ENCODE peak calls at places on chromosome 15, in five cellular contexts. C is uterus, W is IMR-90, N is ovary, Y is heart left ventricle. S is an unnamed sample. For H3K27me3, the result is how much of the 10 kb centered on the place peaks cover.

GRCh38 chr15:31024979-31025378 is 33.6 kb upstream of the MTMR10 start:
- DNase-seq in C (no peak), W (peak), N (no peak), Y (no peak), S (no peak)

GRCh38 chr15:84807228-84807627 is 9.9 kb upstream of the ALPK3 start:
- DNase-seq in C (no peak), W (no peak), N (no peak), Y (no peak), S (no peak)

GRCh38 chr15:86540840-86541467 is 461.3 kb downstream of the AGBL1 start:
- DNase-seq in C (no peak), W (no peak), N (no peak), Y (no peak), S (no peak)

GRCh38 chr15:69104050-69104750 is 56.2 kb upstream of the GLCE start:
- DNase-seq in C (no peak), W (no peak), N (no peak), Y (no peak), S (no peak)

GRCh38 chr15:79593119-79593869 is 161.2 kb downstream of the MINAR1 start:
- DNase-seq in C (no peak), W (peak), N (no peak), Y (no peak), S (no peak)

GRCh38 chr15:51095681-51096331 is 1.1 kb upstream of the TNFAIP8L3 start:
- DNase-seq in C (no peak), W (no peak), N (no peak), Y (no peak), S (no peak)

GRCh38 chr15:80132382-80132781 is 20.4 kb upstream of the FAH start:
- DNase-seq in C (no peak), W (no peak), N (no peak), Y (no peak), S (no peak)

GRCh38 chr15:93028111-93028631 is 60.8 kb downstream of the RGMA start:
- DNase-seq in C (no peak), W (no peak), N (no peak), Y (no peak), S (no peak)

GRCh38 chr15:69983696-69984265 is 113.9 kb downstream of the TLE3 start:
- DNase-seq in C (no peak), W (no peak), N (no peak), Y (no peak), S (no peak)

GRCh38 chr15:46127361-46127874 is 492.6 kb downstream of the SQOR start:
- DNase-seq in C (no peak), W (peak), N (no peak), Y (no peak), S (no peak)

GRCh38 chr15:66907826-66908502 is 157.4 kb upstream of the SMAD3 start:
- DNase-seq in C (no peak), W (peak), N (no peak), Y (peak), S (no peak)

GRCh38 chr15:77869021-77869895 is 208.3 kb downstream of the TBC1D2B start:
- DNase-seq in C (no peak), W (no peak), N (no peak), Y (no peak), S (no peak)

GRCh38 chr15:84689858-84690257 is 26.1 kb downstream of the SEC11A start:
- DNase-seq in C (no peak), W (no peak), N (no peak), Y (no peak), S (no peak)

GRCh38 chr15:84761534-84762190 is 13.3 kb downstream of the ZNF592 start:
- DNase-seq in C (no peak), W (peak), N (no peak), Y (no peak), S (no peak)

GRCh38 chr15:71611721-71612016 is 198.7 kb upstream of the NR2E3 start:
- DNase-seq in C (no peak), W (no peak), N (no peak), Y (no peak), S (no peak)

GRCh38 chr15:66233487-66234415 is 19.8 kb downstream of the MEGF11 start:
- DNase-seq in C (no peak), W (no peak), N (no peak), Y (no peak), S (no peak)

GRCh38 chr15:77497942-77498361 is 77.3 kb downstream of the HMG20A start:
- DNase-seq in C (peak), W (peak), N (peak), Y (peak), S (no peak)

GRCh38 chr15:80518522-80518921 is 114.3 kb downstream of the ARNT2 start:
- DNase-seq in C (no peak), W (no peak), N (no peak), Y (no peak), S (no peak)

GRCh38 chr15:66909381-66909890 is 156.0 kb upstream of the SMAD3 start:
- DNase-seq in C (no peak), W (no peak), N (no peak), Y (no peak), S (no peak)

GRCh38 chr15:65184305-65184943 is 718 bp downstream of the CLPX start:
- DNase-seq in C (peak), W (peak), N (peak), Y (peak), S (no peak)

GRCh38 chr15:77525907-77526581 is 105.4 kb downstream of the HMG20A start:
- DNase-seq in C (no peak), W (no peak), N (no peak), Y (no peak), S (no peak)

GRCh38 chr15:49814709-49815108 is 193.9 kb downstream of the DTWD1 start:
- DNase-seq in C (no peak), W (no peak), N (no peak), Y (no peak), S (no peak)

GRCh38 chr15:66703540-66703941 is 1.5 kb downstream of the SMAD6 start:
- DNase-seq in C (no peak), W (peak), N (peak), Y (peak), S (no peak)

GRCh38 chr15:53586815-53587214 is 172.6 kb downstream of the WDR72 start:
- DNase-seq in C (no peak), W (no peak), N (no peak), Y (no peak), S (no peak)

GRCh38 chr15:44545934-44546802 is 9.2 kb downstream of the EIF3J start:
- DNase-seq in C (no peak), W (peak), N (no peak), Y (no peak), S (no peak)

GRCh38 chr15:77607111-77607893 is 25.4 kb downstream of the LINGO1 start:
- DNase-seq in C (peak), W (peak), N (no peak), Y (peak), S (no peak)

GRCh38 chr15:48866141-48866563 is 11.8 kb upstream of the EID1 start:
- DNase-seq in C (peak), W (peak), N (no peak), Y (no peak), S (no peak)

GRCh38 chr15:38690737-38691332 is 126.2 kb upstream of the RASGRP1 start:
- DNase-seq in C (peak), W (peak), N (peak), Y (peak), S (no peak)
- H3K4me3 ChIP-seq in C (no peak), W (no peak), N (no peak), Y (no peak), S (no peak)

GRCh38 chr15:52291204-52291603 is 4.4 kb downstream of the MYO5C start:
- DNase-seq in C (no peak), W (no peak), N (no peak), Y (no peak), S (no peak)

GRCh38 chr15:52294881-52295420 is 653 bp downstream of the MYO5C start:
- DNase-seq in C (no peak), W (no peak), N (no peak), Y (no peak), S (no peak)

GRCh38 chr15:52290800-52291199 is 4.8 kb downstream of the MYO5C start:
- DNase-seq in C (no peak), W (no peak), N (no peak), Y (no peak), S (no peak)

GRCh38 chr15:52292780-52293392 is 2.7 kb downstream of the MYO5C start:
- DNase-seq in C (no peak), W (no peak), N (no peak), Y (no peak), S (no peak)

GRCh38 chr15:52295421-52295991 is at the start of gene MYO5C:
- DNase-seq in C (peak), W (no peak), N (peak), Y (peak), S (no peak)
- TF ChIP-seq POLR2A in C (peak), W (no peak), N (no peak), Y (peak), S (no peak)

DNA sequence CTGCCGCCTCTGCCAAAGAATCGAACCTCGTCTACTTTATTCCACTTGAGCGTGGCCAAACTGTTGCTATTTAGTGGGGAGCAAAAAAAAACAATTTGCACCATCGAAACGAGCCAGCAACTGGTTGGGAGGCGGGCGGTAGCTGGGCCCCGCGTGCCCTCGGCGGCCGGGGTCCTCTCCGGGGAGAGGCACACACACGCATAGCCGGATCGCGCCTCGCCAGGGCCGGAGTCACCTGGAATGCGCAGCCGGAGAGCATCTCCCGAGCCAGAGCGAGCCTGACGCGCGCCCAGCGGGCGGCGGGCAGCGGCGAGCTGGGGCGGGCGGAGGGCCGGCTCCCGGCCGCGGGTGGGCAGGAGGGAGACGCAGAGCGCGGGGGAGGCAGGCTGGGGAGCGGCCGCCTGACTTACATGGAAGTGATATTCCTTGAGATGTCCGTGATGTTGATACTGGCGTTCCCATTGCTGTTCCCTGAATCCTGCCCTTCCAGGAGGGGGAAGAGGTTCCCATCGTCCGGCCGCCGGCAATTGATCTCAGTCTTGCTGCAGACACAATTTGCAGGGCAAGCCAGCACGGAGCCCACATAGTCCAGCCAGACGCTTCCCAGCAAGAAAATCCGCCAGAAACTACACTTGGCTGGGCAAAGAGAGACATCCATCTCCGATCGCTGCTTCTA is 905 bp downstream of the NTRK3 start:
- DNase-seq in C (peak), W (peak), N (peak), Y (no peak), S (no peak)
- H3K27me3 ChIP-seq in C (under half), W (under half), N (under half), Y (under half), S (half or more)

DNA sequence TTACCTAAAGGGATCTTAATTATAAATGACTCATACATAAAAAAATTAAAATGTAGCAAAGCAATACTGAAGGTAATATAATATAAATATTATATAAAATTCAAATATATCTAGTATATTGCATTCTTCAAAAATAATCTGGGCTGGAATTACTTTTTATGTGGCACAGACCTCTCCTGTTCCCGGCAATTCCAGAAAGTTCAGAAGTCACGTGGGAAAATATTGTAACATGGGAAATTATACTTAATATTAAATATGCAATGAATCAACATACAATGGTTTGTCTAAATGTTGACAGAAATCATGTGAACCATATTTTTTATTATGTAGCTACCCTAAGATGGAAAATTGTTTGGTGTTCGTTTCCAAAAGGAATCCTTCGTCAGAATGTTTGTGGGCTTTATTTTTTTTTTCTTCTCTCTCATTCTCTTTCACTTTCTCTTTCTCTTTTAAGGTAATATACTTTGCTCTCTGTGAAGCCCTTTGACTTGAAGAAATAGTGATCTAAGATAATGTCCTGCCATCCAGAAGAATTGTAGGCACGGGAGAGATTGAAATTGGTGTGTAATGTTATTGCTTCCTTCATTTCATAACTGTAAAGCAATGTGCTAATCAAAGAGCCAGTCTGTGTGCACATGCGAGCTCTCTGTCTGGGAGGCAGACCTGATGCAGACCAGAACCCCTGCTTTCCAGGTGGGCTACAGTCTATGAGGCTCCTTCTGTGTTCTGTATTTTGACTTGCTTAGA is 559.4 kb downstream of the NR2F2 start:
- DNase-seq in C (peak), W (no peak), N (no peak), Y (no peak), S (no peak)
- H3K4me3 ChIP-seq in C (peak), W (no peak), N (peak), Y (peak), S (peak)

DNA sequence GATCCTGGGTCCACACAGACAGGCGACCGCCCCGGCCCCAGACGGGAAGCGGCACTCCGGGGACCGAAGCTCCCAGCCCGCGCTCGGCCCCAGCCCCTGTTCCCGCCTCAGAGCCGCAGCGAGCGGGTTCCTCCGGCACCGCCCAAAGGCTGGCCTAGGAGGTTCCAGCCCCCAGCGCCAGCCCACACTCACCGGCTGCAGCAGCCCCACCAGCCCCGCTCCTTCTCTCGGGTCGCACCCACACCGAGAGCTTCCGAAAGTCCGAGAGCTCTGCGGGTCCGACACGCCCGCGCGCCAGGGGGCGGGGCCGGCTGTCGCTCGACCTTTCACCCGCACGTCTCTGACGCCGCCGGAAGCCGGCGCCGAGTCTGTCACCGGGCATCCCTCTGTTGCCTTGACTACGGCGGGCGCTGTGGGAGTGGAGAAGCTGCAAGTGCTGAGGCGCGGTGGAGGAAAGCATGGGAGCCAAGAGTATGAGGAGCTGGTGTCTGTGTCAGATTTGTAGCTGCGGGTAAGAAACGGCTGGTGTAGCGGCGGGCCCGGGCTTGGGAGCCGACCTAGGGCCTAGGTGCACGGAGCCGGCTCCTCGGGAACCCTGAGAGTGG is at the start of the genes EFL1 and SAXO2:
- DNase-seq in C (peak), W (peak), N (peak), Y (peak), S (peak)
- TF ChIP-seq POLR2A in C (no peak), W (peak), N (no peak), Y (peak), S (no peak)

DNA sequence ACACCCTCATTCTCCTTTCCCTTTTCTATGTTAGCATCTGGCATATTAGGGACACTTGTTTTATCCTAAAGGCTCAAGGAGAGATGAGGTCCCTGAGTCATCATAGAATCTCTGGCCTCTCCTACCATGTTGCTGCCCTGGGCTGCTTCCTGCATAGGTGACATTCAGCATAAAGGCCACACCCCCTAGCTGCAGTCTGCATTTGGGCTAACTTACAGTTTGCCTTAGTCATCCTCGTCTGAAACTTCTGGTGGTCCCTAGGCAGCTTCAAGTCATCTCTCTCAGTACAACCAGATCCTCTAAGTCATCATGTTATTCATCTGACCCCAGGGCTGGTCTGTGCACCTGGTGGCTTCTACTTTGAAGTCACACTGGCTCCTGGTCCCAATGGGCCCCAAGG is 982.7 kb upstream of the NR2F2 start:
- DNase-seq in C (no peak), W (no peak), N (no peak), Y (no peak), S (no peak)
- H3K27me3 ChIP-seq in C (under half), W (under half), N (under half), Y (under half), S (under half)

DNA sequence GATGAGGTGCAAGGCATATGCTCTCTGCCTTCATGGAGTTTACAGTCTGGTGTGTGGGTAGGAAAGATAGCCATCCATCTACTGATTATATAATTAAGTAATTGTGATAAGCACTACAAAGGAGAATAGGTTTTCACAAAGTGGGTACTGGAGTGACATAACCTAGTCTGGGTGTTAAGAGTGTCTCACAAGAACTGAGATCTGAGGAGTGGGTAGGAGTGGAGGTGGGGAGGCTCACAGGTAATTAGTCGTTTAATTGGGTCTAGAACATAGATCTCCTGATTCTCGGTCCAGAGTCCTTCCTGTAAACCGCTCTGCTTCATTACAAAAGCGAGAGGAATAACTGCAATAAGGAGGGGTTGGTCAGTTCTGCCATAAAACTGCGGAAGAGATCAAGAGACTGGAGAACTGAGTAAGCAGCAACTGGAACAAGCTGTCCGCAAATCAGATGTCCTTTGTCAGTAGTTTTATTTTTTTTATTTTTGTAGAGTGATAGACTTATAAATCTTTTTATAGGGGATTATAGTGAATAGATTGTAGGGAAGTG is 2.2 kb downstream of the NEO1 start:
- DNase-seq in C (no peak), W (no peak), N (no peak), Y (no peak), S (no peak)
- H3K4me3 ChIP-seq in C (no peak), W (no peak), N (no peak), Y (no peak), S (no peak)

GRCh38 chr15:75201609-75202250 is at the start of gene C15orf39:
- DNase-seq in C (peak), W (peak), N (peak), Y (peak), S (no peak)
- TF ChIP-seq POLR2A in C (peak), W (peak), N (peak), Y (peak), S (no peak)

GRCh38 chr15:89860446-89860845 is 33.3 kb downstream of the AP3S2 start:
- DNase-seq in C (no peak), W (no peak), N (no peak), Y (no peak), S (no peak)
- H3K27me3 ChIP-seq in C (under half), W (under half), N (under half), Y (under half), S (under half)

S was measured in esophagus squamous epithelium.